ENCODE peak calls at places on chromosomes 16 and 17, in five cellular contexts. B is GM23338, E is HCT116, N is A549, G is Panc1. M is an unnamed sample.

GRCh38 chr17:81995463-81996231 is 18.2 kb downstream of the ASPSCR1 start:
- DNase-seq in B (peak), E (no peak), N (no peak), G (no peak), M (no peak)

GRCh38 chr16:30368122-30368791 is 2.0 kb downstream of the TBC1D10B start:
- DNase-seq in B (no peak), E (no peak), N (no peak), G (no peak), M (no peak)

GRCh38 chr16:22373662-22374310 is 633 bp downstream of the CDR2 start:
- DNase-seq in B (peak), E (no peak), N (no peak), G (no peak), M (no peak)

GRCh38 chr16:54342966-54343365 is 56.4 kb upstream of the IRX3 start:
- DNase-seq in B (no peak), E (no peak), N (no peak), G (no peak), M (no peak)

GRCh38 chr17:65514541-65514940 is 46.9 kb downstream of the AXIN2 start:
- DNase-seq in B (no peak), E (no peak), N (no peak), G (no peak), M (no peak)

GRCh38 chr17:80225230-80225629 is 5.0 kb downstream of the SLC26A11 start:
- DNase-seq in B (peak), E (no peak), N (no peak), G (no peak), M (no peak)

GRCh38 chr17:77089118-77089477 is 51.7 kb upstream of the SEC14L1 start:
- DNase-seq in B (no peak), E (no peak), N (no peak), G (no peak), M (peak)

GRCh38 chr16:5044011-5044540 is 10.3 kb upstream of the NAGPA start:
- DNase-seq in B (no peak), E (no peak), N (no peak), G (no peak), M (no peak)

GRCh38 chr16:680967-681745 is 946 bp downstream of the STUB1 start:
- DNase-seq in B (peak), E (no peak), N (no peak), G (no peak), M (peak)

GRCh38 chr17:3750926-3751325 is 27.2 kb downstream of the HASPIN start:
- DNase-seq in B (no peak), E (no peak), N (no peak), G (no peak), M (peak)

GRCh38 chr16:50234771-50235556 is 31.4 kb upstream of the ADCY7 start:
- DNase-seq in B (no peak), E (no peak), N (no peak), G (no peak), M (no peak)

GRCh38 chr17:19973146-19973545 is 4.5 kb downstream of the AKAP10 start:
- DNase-seq in B (no peak), E (no peak), N (no peak), G (no peak), M (no peak)

GRCh38 chr17:5355416-5356129 is 63.9 kb downstream of the NUP88 start:
- DNase-seq in B (no peak), E (no peak), N (no peak), G (no peak), M (no peak)

GRCh38 chr17:55811536-55811935 is 60.7 kb downstream of the PCTP start:
- DNase-seq in B (no peak), E (no peak), N (no peak), G (no peak), M (no peak)

GRCh38 chr16:70703041-70703834 is 17.4 kb upstream of the MTSS2 start:
- DNase-seq in B (peak), E (no peak), N (peak), G (no peak), M (no peak)

GRCh38 chr16:57377080-57377841 is 5.0 kb downstream of the CX3CL1 start:
- DNase-seq in B (peak), E (no peak), N (peak), G (no peak), M (no peak)

GRCh38 chr17:30336369-30337171 is 2.7 kb upstream of the TMIGD1 start:
- DNase-seq in B (peak), E (peak), N (peak), G (peak), M (peak)

GRCh38 chr17:52024296-52024870 is 134.1 kb downstream of the CA10 start:
- DNase-seq in B (no peak), E (no peak), N (no peak), G (no peak), M (no peak)

GRCh38 chr17:3535253-3535995 is 22.2 kb downstream of the TRPV3 start:
- DNase-seq in B (peak), E (peak), N (peak), G (peak), M (no peak)

GRCh38 chr17:38851434-38851833 is 2.1 kb downstream of the RPL23 start:
- DNase-seq in B (no peak), E (no peak), N (no peak), G (no peak), M (no peak)
- H3K27ac ChIP-seq in B (peak), E (peak), N (peak), G (peak), M (no peak)

GRCh38 chr17:49104511-49105074 is 28.0 kb upstream of the B4GALNT2 start:
- DNase-seq in B (no peak), E (no peak), N (no peak), G (no peak), M (no peak)
- TF ChIP-seq REST in B (no peak), E (no peak), N (no peak), G (no peak), M (no peak)

DNA sequence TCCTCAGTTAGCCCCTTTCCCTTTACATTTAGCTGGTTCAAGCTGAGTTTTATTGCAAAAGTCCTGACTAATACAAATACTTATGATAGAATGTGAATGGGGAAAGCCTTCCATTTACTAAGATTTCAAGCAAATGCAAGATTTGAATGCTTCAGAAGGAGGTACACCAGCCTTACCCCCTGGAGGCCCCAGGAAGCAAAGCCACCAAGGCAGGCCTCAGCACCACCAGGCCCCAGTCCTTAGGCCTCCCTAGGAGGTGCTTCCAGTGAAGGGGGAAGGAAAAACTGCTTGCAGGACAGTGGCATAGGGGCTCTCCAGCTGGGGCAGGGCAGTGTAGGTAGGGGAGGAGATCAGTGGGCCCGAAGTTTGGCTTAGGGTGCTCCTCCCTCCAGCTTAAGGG is 7.3 kb upstream of the PRPSAP2 start:
- DNase-seq in B (no peak), E (no peak), N (no peak), G (no peak), M (no peak)
- H3K27ac ChIP-seq in B (no peak), E (peak), N (no peak), G (no peak), M (no peak)

GRCh38 chr16:88883946-88884345 is 17.5 kb upstream of the PABPN1L start:
- DNase-seq in B (no peak), E (no peak), N (no peak), G (no peak), M (no peak)

GRCh38 chr16:88883117-88883895 is 16.8 kb upstream of the PABPN1L start:
- DNase-seq in B (no peak), E (no peak), N (no peak), G (no peak), M (no peak)

GRCh38 chr16:88881090-88881580 is 14.7 kb upstream of the PABPN1L start:
- DNase-seq in B (peak), E (no peak), N (no peak), G (no peak), M (no peak)

GRCh38 chr16:88881675-88882357 is 15.4 kb upstream of the PABPN1L start:
- DNase-seq in B (no peak), E (no peak), N (no peak), G (no peak), M (no peak)

DNA sequence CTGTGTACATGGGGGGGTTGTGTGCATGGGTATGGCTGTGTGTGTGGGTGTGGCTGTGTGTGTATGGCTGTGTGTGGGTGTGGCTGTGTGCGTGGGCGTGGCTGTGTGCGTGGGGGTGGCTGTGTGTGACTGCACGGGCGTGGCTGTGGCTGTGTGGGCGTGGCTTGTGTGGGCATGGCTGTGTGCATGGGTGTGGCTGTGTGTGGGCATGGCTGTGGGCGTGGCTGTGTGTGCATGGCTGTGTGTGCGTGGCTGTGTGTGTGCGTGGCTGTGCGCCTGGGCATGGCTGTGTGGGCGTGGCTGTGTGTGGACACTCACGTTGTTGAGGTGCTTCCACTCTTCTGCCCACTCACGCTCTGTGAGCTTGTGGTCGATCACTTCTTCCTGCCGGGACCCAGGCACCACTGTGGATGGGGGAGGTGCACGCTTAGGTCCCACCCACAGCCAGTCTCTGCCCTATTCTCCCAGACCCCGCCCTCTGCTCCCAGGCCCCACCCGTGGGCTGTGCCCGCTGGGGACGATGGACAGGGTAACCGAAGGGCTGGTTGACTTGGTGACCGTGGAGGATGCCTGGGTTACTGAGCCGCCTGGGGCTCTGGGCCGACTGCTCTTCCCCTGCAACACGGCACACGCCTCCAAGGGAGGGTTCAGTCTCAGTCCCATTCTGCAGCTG is 16.0 kb upstream of the PABPN1L start:
- DNase-seq in B (no peak), E (peak), N (no peak), G (no peak), M (peak)
- TF ChIP-seq REST in B (no peak), E (no peak), N (no peak), G (no peak), M (no peak)

GRCh38 chr16:86925067-86925791 is 346.9 kb downstream of the FOXL1 start:
- DNase-seq in B (no peak), E (no peak), N (no peak), G (no peak), M (no peak)
- H3K27ac ChIP-seq in B (no peak), E (no peak), N (no peak), G (no peak), M (no peak)

DNA sequence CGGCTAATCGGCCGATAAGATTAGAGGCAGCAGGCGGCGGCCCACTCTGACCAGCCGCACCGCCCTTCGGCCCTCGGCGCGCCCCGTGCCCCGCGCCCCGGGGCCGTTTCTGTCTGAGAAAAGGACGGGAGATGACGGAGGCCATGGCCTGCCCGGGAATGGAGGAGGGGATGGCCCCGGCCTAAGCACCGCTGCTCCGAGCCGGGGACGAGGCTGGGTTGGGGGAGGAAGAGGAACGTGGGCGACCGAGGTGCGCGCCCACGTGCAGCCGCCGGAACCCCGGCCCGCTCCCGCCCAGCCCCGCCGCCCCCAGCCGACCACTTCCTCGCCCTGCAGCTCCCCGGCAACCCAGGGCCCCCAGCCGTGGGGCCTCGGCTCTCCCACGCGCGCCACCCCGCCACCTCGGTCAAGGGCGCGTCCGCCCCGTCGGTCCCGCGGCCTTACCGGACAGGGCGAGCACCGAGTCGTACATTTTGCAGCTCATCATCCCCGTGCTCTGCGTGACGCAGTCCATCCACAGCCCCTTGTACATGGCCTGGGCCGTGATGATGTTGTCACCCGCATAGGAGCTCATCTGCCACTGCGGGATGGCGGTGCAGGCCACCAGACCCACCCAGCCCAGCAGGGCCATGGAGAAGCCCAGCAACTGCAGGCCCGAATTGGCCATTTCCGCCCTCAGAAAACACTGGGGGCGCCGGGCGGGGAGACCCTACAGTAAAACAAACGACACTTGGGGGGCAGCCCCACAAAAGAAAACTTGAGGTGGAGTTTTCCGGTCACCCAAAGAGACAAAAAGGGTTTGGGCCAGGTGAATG is 694 bp downstream of the CLDN7 start:
- DNase-seq in B (peak), E (no peak), N (no peak), G (no peak), M (no peak)
- TF ChIP-seq REST in B (no peak), E (no peak), N (no peak), G (no peak), M (no peak)

DNA sequence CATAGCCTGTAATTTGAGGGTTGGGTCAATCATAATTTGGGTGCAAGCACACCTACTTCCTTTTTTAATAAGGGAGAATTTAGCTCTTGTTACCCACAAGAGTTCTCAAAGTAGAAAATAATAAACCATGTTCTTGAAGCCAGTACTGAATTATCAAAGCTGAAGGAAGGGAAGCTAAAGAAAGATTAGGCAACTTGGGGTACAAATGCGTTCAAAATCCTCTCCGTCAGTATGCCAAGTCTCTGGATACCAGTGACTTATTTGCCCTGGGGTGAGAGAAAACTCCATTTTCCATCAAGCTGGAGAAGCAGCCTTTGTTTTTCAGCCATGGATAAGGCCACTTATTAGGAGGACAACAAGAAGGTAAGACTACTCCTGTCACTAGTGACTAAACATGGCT is 23.5 kb upstream of the DHRS13 start:
- DNase-seq in B (no peak), E (no peak), N (no peak), G (no peak), M (peak)
- H3K27ac ChIP-seq in B (no peak), E (no peak), N (no peak), G (no peak), M (peak)

GRCh38 chr16:58847902-58848661 is 114.0 kb upstream of the GOT2 start:
- DNase-seq in B (peak), E (no peak), N (no peak), G (no peak), M (peak)

GRCh38 chr16:58848662-58849002 is 114.5 kb upstream of the GOT2 start:
- DNase-seq in B (no peak), E (no peak), N (no peak), G (no peak), M (no peak)

GRCh38 chr16:58853830-58854229 is 119.7 kb upstream of the GOT2 start:
- DNase-seq in B (no peak), E (no peak), N (no peak), G (no peak), M (no peak)

GRCh38 chr16:58850019-58850626 is 116.0 kb upstream of the GOT2 start:
- DNase-seq in B (no peak), E (no peak), N (no peak), G (no peak), M (no peak)

GRCh38 chr16:58850627-58851024 is 116.5 kb upstream of the GOT2 start:
- DNase-seq in B (no peak), E (no peak), N (no peak), G (no peak), M (no peak)
- TF ChIP-seq REST in B (no peak), E (no peak), N (no peak), G (no peak), M (no peak)

GRCh38 chr17:8894673-8895578 is 27.5 kb upstream of the PIK3R6 start:
- DNase-seq in B (peak), E (peak), N (peak), G (no peak), M (no peak)
- H3K27ac ChIP-seq in B (no peak), E (no peak), N (no peak), G (no peak), M (no peak)

M was measured in HL-60.